ENCODE peak calls at places on chromosomes 3 and 15, in seven cellular contexts. F is T-helper 1 cell; A is effector memory CD8-positive, alpha-beta T cell; R is HuH-7; D is NCI-H2029; Q is NCI-H2081; V is stimulated activated CD4-positive, alpha-beta T cell treated with anti-CD3 and anti-CD28 coated beads, Interleukin-15, amount 100 ng/mL, for 1 hour. U is an unnamed sample.

GRCh38 chr3:64830681-64831080 is 142.9 kb upstream of the ADAMTS9 start:
- DNase-seq in V (no peak), A (no peak), R (no peak), D (no peak), F (no peak), Q (no peak), U (no peak)

GRCh38 chr3:69339766-69340165 is 46.1 kb downstream of the FRMD4B start:
- DNase-seq in R (no peak), V (no peak), D (no peak), A (no peak), F (no peak), Q (no peak), U (peak; percentile 74)

GRCh38 chr15:69719527-69719926 is 266.9 kb downstream of the RPLP1 start:
- DNase-seq in V (peak; percentile 28), D (no peak), F (peak; percentile 47), Q (no peak), R (no peak), A (peak; percentile 74), U (no peak)

GRCh38 chr3:77835916-77836315 is 796.0 kb downstream of the ROBO2 start:
- DNase-seq in D (no peak), V (no peak), R (no peak), Q (no peak), A (no peak), F (no peak), U (no peak)

GRCh38 chr3:194671511-194671899 is 486 bp downstream of the LSG1 start:
- DNase-seq in R (no peak), A (peak; percentile 31), Q (peak; percentile 53), F (no peak), D (peak; percentile 45), V (no peak), U (no peak)

GRCh38 chr3:144875251-144875650 is 903.6 kb downstream of the DIPK2A start:
- DNase-seq in Q (no peak), F (no peak), V (no peak), D (no peak), A (no peak), R (no peak), U (no peak)

GRCh38 chr15:31261266-31262142 is 65.1 kb upstream of the KLF13 start:
- DNase-seq in F (no peak), A (no peak), Q (peak; percentile 47), V (no peak), D (no peak), R (no peak), U (peak; percentile 85)

GRCh38 chr3:159632124-159632523 is 356.5 kb upstream of the IL12A start:
- DNase-seq in V (no peak), D (no peak), R (no peak), Q (no peak), A (no peak), F (no peak), U (no peak)

GRCh38 chr3:162295323-162295983 is 798.8 kb downstream of the OTOL1 start:
- DNase-seq in F (no peak), Q (no peak), V (no peak), A (no peak), D (no peak), R (no peak), U (no peak)

GRCh38 chr15:52406601-52407000 is 111.0 kb upstream of the MYO5C start:
- DNase-seq in V (no peak), A (no peak), R (no peak), D (no peak), F (no peak), Q (no peak), U (no peak)

GRCh38 chr3:49377483-49377882 is 19.3 kb upstream of the GPX1 start:
- DNase-seq in R (no peak), D (no peak), V (no peak), F (no peak), Q (no peak), A (no peak), U (no peak)

GRCh38 chr15:70505411-70505919 is 257.9 kb downstream of the UACA start:
- DNase-seq in F (no peak), V (no peak), R (no peak), A (no peak), D (no peak), Q (no peak), U (no peak)